ENCODE peak calls at places on chromosomes 7 and 10, in five cellular contexts. L, X, V, B and S are unnamed samples.

GRCh38 chr10:517236-517635 is 172.2 kb downstream of the DIP2C start:
- DNase-seq in L (no peak), X (no peak), V (peak), B (no peak), S (no peak)

GRCh38 chr10:75605096-75605495 is 173.7 kb downstream of the LRMDA start:
- DNase-seq in X (no peak), L (no peak), V (no peak), B (no peak), S (no peak)

GRCh38 chr7:44046321-44047061 is 2.0 kb downstream of the DBNL start:
- DNase-seq in B (no peak), L (no peak), X (no peak), V (no peak), S (no peak)

GRCh38 chr7:155154586-155154985 is 84.5 kb downstream of the HTR5A start:
- DNase-seq in X (no peak), B (no peak), V (no peak), L (no peak), S (no peak)

GRCh38 chr7:108080094-108080656 is 50.0 kb downstream of the LAMB4 start:
- DNase-seq in B (no peak), L (peak), X (no peak), V (peak), S (no peak)

GRCh38 chr10:125076891-125077643 is 83.3 kb downstream of the CTBP2 start:
- DNase-seq in L (peak), V (no peak), B (no peak), X (no peak), S (no peak)

GRCh38 chr7:142535123-142535779 is 214.0 kb upstream of the PRSS1 start:
- DNase-seq in L (peak), X (peak), B (peak), V (peak), S (peak)

GRCh38 chr10:30553018-30553624 is 76.4 kb downstream of the LYZL2 start:
- DNase-seq in V (peak), L (peak), X (no peak), B (no peak), S (no peak)

GRCh38 chr7:93378131-93378530 is 146.0 kb downstream of the VPS50 start:
- DNase-seq in X (no peak), L (no peak), B (no peak), V (no peak), S (peak)

GRCh38 chr10:12501324-12501723 is 152.0 kb downstream of the CAMK1D start:
- DNase-seq in X (peak), L (no peak), V (no peak), B (no peak), S (no peak)

GRCh38 chr10:98425511-98426352 is 10.8 kb upstream of the PYROXD2 start:
- DNase-seq in L (peak), B (peak), V (peak), X (no peak), S (peak)

GRCh38 chr7:140060788-140061606 is 1.8 kb downstream of the PARP12 start:
- DNase-seq in X (peak), V (no peak), L (peak), B (no peak), S (no peak)

GRCh38 chr7:121994625-121995410 is 121.9 kb downstream of the PTPRZ1 start:
- DNase-seq in B (peak), L (peak), X (peak), V (peak), S (peak)

GRCh38 chr7:83861-84632 is 108.3 kb upstream of the FAM20C start:
- DNase-seq in V (no peak), L (no peak), X (peak), B (no peak), S (no peak)

GRCh38 chr7:152189026-152189425 is 163.6 kb downstream of the GALNT11 start:
- DNase-seq in L (peak), X (no peak), B (no peak), V (no peak), S (no peak)

GRCh38 chr7:122885583-122886356 is 490 bp downstream of the CADPS2 start:
- DNase-seq in V (peak), L (peak), X (peak), B (no peak), S (no peak)

GRCh38 chr10:32156031-32156495 is 99.8 kb upstream of the KIF5B start:
- DNase-seq in L (no peak), B (no peak), V (no peak), X (no peak), S (no peak)

GRCh38 chr10:4501306-4501705 is 324.7 kb upstream of the AKR1E2 start:
- DNase-seq in V (no peak), X (no peak), B (no peak), L (peak), S (no peak)

GRCh38 chr7:50664461-50664922 is 99.3 kb upstream of the DDC start:
- DNase-seq in L (peak), B (no peak), X (peak), V (no peak), S (no peak)

GRCh38 chr10:34698979-34699378 is 116.1 kb downstream of the PARD3 start:
- DNase-seq in L (peak), V (no peak), X (peak), B (no peak), S (no peak)

GRCh38 chr10:71666607-71667373 is 52.8 kb downstream of the C10orf105 start:
- DNase-seq in L (no peak), B (peak), V (peak), X (no peak), S (peak)

GRCh38 chr7:82373890-82374289 is 69.7 kb downstream of the CACNA2D1 start:
- DNase-seq in B (no peak), V (no peak), X (no peak), L (no peak), S (no peak)

GRCh38 chr7:143299346-143299745 is 11.2 kb downstream of the CASP2 start:
- DNase-seq in V (no peak), L (no peak), X (no peak), B (no peak), S (no peak)

GRCh38 chr10:70084189-70084588 is 31.5 kb downstream of the MACROH2A2 start:
- DNase-seq in X (no peak), L (no peak), B (no peak), V (no peak), S (peak)

GRCh38 chr7:38902443-38902842 is 6.5 kb downstream of the VPS41 start:
- DNase-seq in V (no peak), L (no peak), B (no peak), X (no peak), S (no peak)

GRCh38 chr10:4191354-4191753 is 406.3 kb upstream of the KLF6 start:
- DNase-seq in L (no peak), B (no peak), X (no peak), V (no peak), S (no peak)

GRCh38 chr7:20241491-20242261 is 24.5 kb upstream of the MACC1 start:
- DNase-seq in B (no peak), L (peak), V (no peak), X (peak), S (no peak)

GRCh38 chr7:151759591-151760042 is 117.3 kb downstream of the PRKAG2 start:
- DNase-seq in X (peak), V (peak), L (peak), B (peak), S (peak)

GRCh38 chr7:41809487-41810257 is 106.8 kb upstream of the INHBA start:
- DNase-seq in V (no peak), L (peak), B (no peak), X (no peak), S (no peak)

GRCh38 chr7:26965724-26966123 is 101.3 kb upstream of the SKAP2 start:
- DNase-seq in L (no peak), X (no peak), B (no peak), V (no peak), S (no peak)

GRCh38 chr10:12729885-12730284 is 271.6 kb downstream of the CCDC3 start:
- DNase-seq in V (peak), B (no peak), L (no peak), X (no peak), S (no peak)

GRCh38 chr7:76048668-76048988 is 722 bp downstream of the MDH2 start:
- DNase-seq in V (peak), B (peak), L (no peak), X (no peak), S (peak)

GRCh38 chr10:12937527-12937926 is 64.0 kb downstream of the CCDC3 start:
- DNase-seq in L (no peak), B (no peak), V (no peak), X (peak), S (no peak)

GRCh38 chr7:41869091-41869490 is 166.2 kb upstream of the INHBA start:
- DNase-seq in X (no peak), B (no peak), L (peak), V (no peak), S (no peak)

GRCh38 chr10:79628988-79629954 is 18.5 kb downstream of the SFTPA1 start:
- DNase-seq in B (no peak), X (no peak), V (no peak), L (no peak), S (no peak)

GRCh38 chr7:69465262-69465661 is 133.0 kb upstream of the AUTS2 start:
- DNase-seq in V (no peak), B (no peak), X (no peak), L (no peak), S (no peak)

GRCh38 chr10:101182936-101183335 is 46.3 kb downstream of the LBX1 start:
- DNase-seq in L (no peak), X (no peak), V (no peak), B (no peak), S (no peak)

GRCh38 chr10:60096761-60097513 is 190.6 kb upstream of the CCDC6 start:
- DNase-seq in B (no peak), V (no peak), L (no peak), X (no peak), S (no peak)

GRCh38 chr10:93992400-93993030 is 1.2 kb upstream of the PLCE1 start:
- DNase-seq in X (no peak), B (no peak), V (no peak), L (no peak), S (no peak)

GRCh38 chr7:33821970-33822369 is 83.4 kb upstream of the BMPER start:
- DNase-seq in L (no peak), B (no peak), X (no peak), V (no peak), S (no peak)

GRCh38 chr7:2981103-2981480 is 62.6 kb downstream of the CARD11 start:
- DNase-seq in X (no peak), L (no peak), V (no peak), B (no peak), S (no peak)

GRCh38 chr7:2979276-2979675 is 64.4 kb downstream of the CARD11 start:
- DNase-seq in L (no peak), X (no peak), V (no peak), B (no peak), S (no peak)

GRCh38 chr7:2979951-2980350 is 63.7 kb downstream of the CARD11 start:
- DNase-seq in X (no peak), L (no peak), V (no peak), B (no peak), S (no peak)

GRCh38 chr7:2982401-2982800 is 61.3 kb downstream of the CARD11 start:
- DNase-seq in L (no peak), X (no peak), V (no peak), B (no peak), S (no peak)

DNA sequence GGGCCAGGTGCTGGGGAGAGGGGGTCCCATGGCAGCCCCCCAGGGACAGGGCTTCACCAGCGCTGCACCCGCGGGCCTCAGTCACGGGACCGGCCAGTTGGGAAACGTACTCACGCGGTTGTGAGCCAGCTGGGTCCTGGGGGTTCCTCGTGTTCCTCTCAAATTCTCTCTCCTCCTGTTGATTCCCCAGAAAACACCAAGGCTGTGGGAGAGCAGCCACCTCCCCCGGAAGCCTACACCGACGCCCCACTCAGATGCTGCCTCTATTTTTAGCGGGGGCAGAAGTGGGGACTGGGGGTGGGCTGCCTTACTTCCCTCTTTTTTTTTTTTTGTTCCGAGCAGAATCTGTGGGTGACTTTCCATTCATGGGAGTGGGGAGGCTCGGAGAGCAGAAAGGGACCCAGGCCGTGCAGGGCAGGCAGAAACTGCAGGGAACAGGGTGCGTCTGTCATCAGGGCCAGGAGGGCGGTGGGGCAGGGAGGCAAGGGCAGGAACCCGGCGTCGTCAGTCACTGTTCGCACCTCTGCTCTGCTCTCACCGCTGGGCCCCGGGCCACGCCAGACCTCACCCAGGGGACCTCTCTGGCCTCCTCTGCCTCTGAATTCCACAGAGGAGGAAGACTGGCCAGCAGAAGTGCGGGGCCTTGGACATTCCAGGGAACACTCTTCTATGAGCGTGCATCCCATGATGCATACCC is 63.1 kb downstream of the CARD11 start:
- DNase-seq in L (no peak), B (no peak), V (no peak), X (no peak), S (no peak)
- H3K4me3 ChIP-seq in L (no peak), B (no peak), V (no peak), X (no peak), S (no peak)

GRCh38 chr7:6436385-6436685 is 11.4 kb downstream of the DAGLB start:
- DNase-seq in X (no peak), V (peak), B (peak), L (no peak), S (no peak)

GRCh38 chr7:6435486-6436384 is 12.0 kb downstream of the DAGLB start:
- DNase-seq in X (peak), B (peak), V (peak), L (peak), S (peak)

GRCh38 chr7:6437251-6437650 is 10.5 kb downstream of the DAGLB start:
- DNase-seq in B (no peak), X (no peak), V (no peak), L (no peak), S (no peak)

GRCh38 chr7:6440381-6440780 is 7.4 kb downstream of the DAGLB start:
- DNase-seq in X (no peak), L (no peak), B (no peak), V (no peak), S (no peak)

DNA sequence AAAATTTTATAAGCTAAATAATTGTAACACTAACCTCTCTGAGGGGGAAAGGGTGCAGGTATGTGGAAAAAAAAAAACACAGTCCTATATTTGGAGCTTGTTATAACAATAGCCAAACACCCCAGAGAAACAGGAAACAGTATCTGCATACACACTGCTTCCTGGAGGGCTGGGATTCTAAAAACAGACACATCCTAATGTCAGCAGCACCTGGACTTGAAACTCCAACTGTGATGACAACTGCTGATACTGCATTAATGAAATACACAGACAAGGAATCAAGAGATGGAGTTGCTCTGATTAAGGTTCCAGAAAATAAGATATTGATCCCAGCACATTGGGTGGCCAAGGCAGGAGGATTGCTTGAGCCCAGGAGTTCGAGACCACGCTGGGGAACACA is 9.3 kb downstream of the DAGLB start:
- DNase-seq in B (peak), X (no peak), V (no peak), L (no peak), S (peak)
- H3K4me3 ChIP-seq in B (no peak), X (no peak), V (no peak), L (no peak), S (no peak)

GRCh38 chr7:127413962-127414361 is 21.5 kb upstream of the ZNF800 start:
- DNase-seq in V (no peak), L (no peak), B (no peak), X (no peak), S (peak)
- H3K4me3 ChIP-seq in V (no peak), L (no peak), B (no peak), X (no peak), S (no peak)

GRCh38 chr10:104315486-104315921 is 22.8 kb downstream of the ITPRIP start:
- DNase-seq in B (no peak), V (no peak), L (no peak), X (no peak), S (no peak)

GRCh38 chr10:104314591-104315485 is 23.4 kb downstream of the ITPRIP start:
- DNase-seq in X (no peak), L (no peak), B (no peak), V (no peak), S (no peak)

GRCh38 chr10:104317195-104318095 is 20.8 kb downstream of the ITPRIP start:
- DNase-seq in V (no peak), B (no peak), X (no peak), L (peak), S (no peak)

GRCh38 chr10:104318096-104318725 is 20.1 kb downstream of the ITPRIP start:
- DNase-seq in V (no peak), L (no peak), B (no peak), X (no peak), S (no peak)

GRCh38 chr10:104316321-104317099 is 21.8 kb downstream of the ITPRIP start:
- DNase-seq in X (no peak), B (no peak), L (no peak), V (no peak), S (no peak)
- H3K4me3 ChIP-seq in X (no peak), B (no peak), L (no peak), V (no peak), S (no peak)

GRCh38 chr7:45156516-45157272 is 897 bp upstream of the RAMP3 start:
- DNase-seq in V (no peak), B (no peak), L (no peak), X (no peak), S (no peak)
- H3K4me3 ChIP-seq in V (no peak), B (no peak), L (no peak), X (no peak), S (no peak)